ENCODE peak calls at places on chromosomes 16 and 17, in eight cellular contexts. One of them, this sample, is unnamed.

GRCh38 chr17:6507535-6507934 is 48.8 kb downstream of the PITPNM3 start:
- DNase-seq in pancreas: no peak
- DNase-seq in heart left ventricle: no peak
- DNase-seq in fibroblast of mammary gland: peak; percentile 85
- DNase-seq in heart right ventricle: no peak
- DNase-seq in right cardiac atrium: no peak
- DNase-seq in tibial nerve: no peak
- DNase-seq in cardiac muscle cell: peak; percentile 88
- DNase-seq in this sample: peak; percentile 87

GRCh38 chr17:61463068-61463980 is 11.1 kb downstream of the TBX4 start:
- DNase-seq in pancreas: no peak
- DNase-seq in heart left ventricle: no peak
- DNase-seq in fibroblast of mammary gland: no peak
- DNase-seq in heart right ventricle: no peak
- DNase-seq in right cardiac atrium: peak; percentile 53
- DNase-seq in tibial nerve: no peak
- DNase-seq in cardiac muscle cell: no peak
- DNase-seq in this sample: no peak

GRCh38 chr17:69434164-69434579 is 19.7 kb downstream of the MAP2K6 start:
- DNase-seq in pancreas: no peak
- DNase-seq in heart left ventricle: no peak
- DNase-seq in fibroblast of mammary gland: peak; percentile 49
- DNase-seq in heart right ventricle: peak; percentile 8
- DNase-seq in right cardiac atrium: peak; percentile 60
- DNase-seq in tibial nerve: no peak
- DNase-seq in cardiac muscle cell: peak; percentile 53
- DNase-seq in this sample: peak; percentile 88

GRCh38 chr16:78768226-78768625 is 668.8 kb downstream of the WWOX start:
- DNase-seq in pancreas: no peak
- DNase-seq in heart left ventricle: no peak
- DNase-seq in fibroblast of mammary gland: no peak
- DNase-seq in heart right ventricle: no peak
- DNase-seq in right cardiac atrium: no peak
- DNase-seq in tibial nerve: no peak
- DNase-seq in cardiac muscle cell: no peak
- DNase-seq in this sample: no peak

GRCh38 chr16:68197250-68197649 is 38.7 kb downstream of the ESRP2 start:
- DNase-seq in pancreas: no peak
- DNase-seq in heart left ventricle: no peak
- DNase-seq in fibroblast of mammary gland: peak; percentile 18
- DNase-seq in heart right ventricle: no peak
- DNase-seq in right cardiac atrium: no peak
- DNase-seq in tibial nerve: no peak
- DNase-seq in cardiac muscle cell: peak; percentile 2
- DNase-seq in this sample: no peak

GRCh38 chr16:64363039-64363438 is 758.8 kb downstream of the CDH11 start:
- DNase-seq in pancreas: no peak
- DNase-seq in heart left ventricle: no peak
- DNase-seq in fibroblast of mammary gland: peak; percentile 46
- DNase-seq in heart right ventricle: no peak
- DNase-seq in right cardiac atrium: no peak
- DNase-seq in tibial nerve: no peak
- DNase-seq in cardiac muscle cell: peak; percentile 18
- DNase-seq in this sample: no peak

GRCh38 chr17:80474933-80475915 is 1.2 kb downstream of the NPTX1 start:
- DNase-seq in pancreas: no peak
- DNase-seq in heart left ventricle: no peak
- DNase-seq in fibroblast of mammary gland: no peak
- DNase-seq in heart right ventricle: no peak
- DNase-seq in right cardiac atrium: no peak
- DNase-seq in tibial nerve: no peak
- DNase-seq in cardiac muscle cell: no peak
- DNase-seq in this sample: no peak

GRCh38 chr16:86577314-86577971 is 906 bp upstream of the FOXL1 start:
- DNase-seq in pancreas: no peak
- DNase-seq in heart left ventricle: no peak
- DNase-seq in fibroblast of mammary gland: no peak
- DNase-seq in heart right ventricle: no peak
- DNase-seq in right cardiac atrium: no peak
- DNase-seq in tibial nerve: no peak
- DNase-seq in cardiac muscle cell: no peak
- DNase-seq in this sample: no peak

GRCh38 chr17:57657211-57657610 is 87.9 kb downstream of the CCDC182 start:
- DNase-seq in pancreas: no peak
- DNase-seq in heart left ventricle: no peak
- DNase-seq in fibroblast of mammary gland: no peak
- DNase-seq in heart right ventricle: no peak
- DNase-seq in right cardiac atrium: no peak
- DNase-seq in tibial nerve: no peak
- DNase-seq in cardiac muscle cell: no peak
- DNase-seq in this sample: no peak

GRCh38 chr16:67265834-67266233 is 13.5 kb upstream of the PLEKHG4 start:
- DNase-seq in pancreas: no peak
- DNase-seq in heart left ventricle: no peak
- DNase-seq in fibroblast of mammary gland: no peak
- DNase-seq in heart right ventricle: no peak
- DNase-seq in right cardiac atrium: no peak
- DNase-seq in tibial nerve: no peak
- DNase-seq in cardiac muscle cell: no peak
- DNase-seq in this sample: no peak

GRCh38 chr16:27258241-27258734 is 10.3 kb downstream of the NSMCE1 start:
- DNase-seq in pancreas: no peak
- DNase-seq in heart left ventricle: no peak
- DNase-seq in fibroblast of mammary gland: no peak
- DNase-seq in heart right ventricle: no peak
- DNase-seq in right cardiac atrium: no peak
- DNase-seq in tibial nerve: no peak
- DNase-seq in cardiac muscle cell: peak; percentile 13
- DNase-seq in this sample: peak; percentile 71

GRCh38 chr16:56866955-56867830 is 2.2 kb downstream of the SLC12A3 start:
- DNase-seq in pancreas: no peak
- DNase-seq in heart left ventricle: no peak
- DNase-seq in fibroblast of mammary gland: peak; percentile 72
- DNase-seq in heart right ventricle: peak; percentile 40
- DNase-seq in right cardiac atrium: peak; percentile 53
- DNase-seq in tibial nerve: no peak
- DNase-seq in cardiac muscle cell: peak; percentile 80
- DNase-seq in this sample: peak; percentile 48

GRCh38 chr17:40909351-40909750 is 24.3 kb upstream of the KRT20 start:
- DNase-seq in pancreas: peak; percentile 69
- DNase-seq in heart left ventricle: peak; percentile 64
- DNase-seq in fibroblast of mammary gland: peak; percentile 97
- DNase-seq in heart right ventricle: peak; percentile 69
- DNase-seq in right cardiac atrium: peak; percentile 78
- DNase-seq in tibial nerve: peak; percentile 67
- DNase-seq in cardiac muscle cell: peak; percentile 96
- DNase-seq in this sample: peak; percentile 93

GRCh38 chr17:1180958-1181768 is 1.4 kb upstream of the ABR start:
- DNase-seq in pancreas: no peak
- DNase-seq in heart left ventricle: no peak
- DNase-seq in fibroblast of mammary gland: no peak
- DNase-seq in heart right ventricle: no peak
- DNase-seq in right cardiac atrium: no peak
- DNase-seq in tibial nerve: no peak
- DNase-seq in cardiac muscle cell: no peak
- DNase-seq in this sample: no peak

GRCh38 chr17:1180434-1180742 is 607 bp upstream of the ABR start:
- DNase-seq in pancreas: no peak
- DNase-seq in heart left ventricle: no peak
- DNase-seq in fibroblast of mammary gland: no peak
- DNase-seq in heart right ventricle: no peak
- DNase-seq in right cardiac atrium: no peak
- DNase-seq in tibial nerve: no peak
- DNase-seq in cardiac muscle cell: no peak
- DNase-seq in this sample: no peak

GRCh38 chr17:1179635-1180433 is at the start of gene ABR:
- DNase-seq in pancreas: no peak
- DNase-seq in heart left ventricle: peak; percentile 66
- DNase-seq in fibroblast of mammary gland: no peak
- DNase-seq in heart right ventricle: peak; percentile 47
- DNase-seq in right cardiac atrium: peak; percentile 86
- DNase-seq in tibial nerve: no peak
- DNase-seq in cardiac muscle cell: peak; percentile 47
- DNase-seq in this sample: no peak

GRCh38 chr17:1177099-1177996 is 2.4 kb downstream of the ABR start:
- DNase-seq in pancreas: no peak
- DNase-seq in heart left ventricle: peak; percentile 46
- DNase-seq in fibroblast of mammary gland: peak; percentile 42
- DNase-seq in heart right ventricle: peak; percentile 63
- DNase-seq in right cardiac atrium: no peak
- DNase-seq in tibial nerve: no peak
- DNase-seq in cardiac muscle cell: peak; percentile 60
- DNase-seq in this sample: no peak

GRCh38 chr17:1179112-1179634 is 608 bp downstream of the ABR start:
- DNase-seq in pancreas: no peak
- DNase-seq in heart left ventricle: no peak
- DNase-seq in fibroblast of mammary gland: no peak
- DNase-seq in heart right ventricle: peak; percentile 21
- DNase-seq in right cardiac atrium: peak; percentile 81
- DNase-seq in tibial nerve: no peak
- DNase-seq in cardiac muscle cell: no peak
- DNase-seq in this sample: no peak
- H3K4me3 ChIP-seq in pancreas: peak overlapping the region; percentile 65
- H3K4me3 ChIP-seq in heart left ventricle: peak overlapping the region; percentile 68
- H3K4me3 ChIP-seq in fibroblast of mammary gland: peak overlapping the region; percentile 62
- H3K4me3 ChIP-seq in heart right ventricle: peak overlapping the region; percentile 61
- H3K4me3 ChIP-seq in right cardiac atrium: peak overlapping the region; percentile 91
- H3K4me3 ChIP-seq in tibial nerve: peak overlapping the region; percentile 75
- H3K4me3 ChIP-seq in cardiac muscle cell: peak overlapping the region; percentile 88
- H3K4me3 ChIP-seq in this sample: peak overlapping the region; percentile 60

GRCh38 chr17:77919276-77919675 is 39.2 kb upstream of the TNRC6C start:
- DNase-seq in pancreas: no peak
- DNase-seq in heart left ventricle: no peak
- DNase-seq in fibroblast of mammary gland: no peak
- DNase-seq in heart right ventricle: no peak
- DNase-seq in right cardiac atrium: no peak
- DNase-seq in tibial nerve: no peak
- DNase-seq in cardiac muscle cell: no peak
- DNase-seq in this sample: no peak

GRCh38 chr17:77916771-77917481 is 41.6 kb upstream of the TNRC6C start:
- DNase-seq in pancreas: no peak
- DNase-seq in heart left ventricle: no peak
- DNase-seq in fibroblast of mammary gland: no peak
- DNase-seq in heart right ventricle: no peak
- DNase-seq in right cardiac atrium: no peak
- DNase-seq in tibial nerve: no peak
- DNase-seq in cardiac muscle cell: no peak
- DNase-seq in this sample: no peak

GRCh38 chr17:77916284-77916683 is 42.2 kb upstream of the TNRC6C start:
- DNase-seq in pancreas: no peak
- DNase-seq in heart left ventricle: no peak
- DNase-seq in fibroblast of mammary gland: no peak
- DNase-seq in heart right ventricle: no peak
- DNase-seq in right cardiac atrium: no peak
- DNase-seq in tibial nerve: no peak
- DNase-seq in cardiac muscle cell: no peak
- DNase-seq in this sample: no peak

GRCh38 chr17:77914440-77915254 is 43.9 kb upstream of the TNRC6C start:
- DNase-seq in pancreas: no peak
- DNase-seq in heart left ventricle: no peak
- DNase-seq in fibroblast of mammary gland: no peak
- DNase-seq in heart right ventricle: no peak
- DNase-seq in right cardiac atrium: no peak
- DNase-seq in tibial nerve: no peak
- DNase-seq in cardiac muscle cell: peak; percentile 74
- DNase-seq in this sample: no peak

GRCh38 chr17:77915594-77916021 is 42.9 kb upstream of the TNRC6C start:
- DNase-seq in pancreas: no peak
- DNase-seq in heart left ventricle: no peak
- DNase-seq in fibroblast of mammary gland: no peak
- DNase-seq in heart right ventricle: no peak
- DNase-seq in right cardiac atrium: no peak
- DNase-seq in tibial nerve: no peak
- DNase-seq in cardiac muscle cell: no peak
- DNase-seq in this sample: no peak
- H3K4me3 ChIP-seq in pancreas: no peak overlapping the region
- H3K4me3 ChIP-seq in heart left ventricle: no peak overlapping the region
- H3K4me3 ChIP-seq in fibroblast of mammary gland: no peak overlapping the region
- H3K4me3 ChIP-seq in heart right ventricle: no peak overlapping the region
- H3K4me3 ChIP-seq in right cardiac atrium: no peak overlapping the region
- H3K4me3 ChIP-seq in tibial nerve: no peak overlapping the region
- H3K4me3 ChIP-seq in cardiac muscle cell: no peak overlapping the region
- H3K4me3 ChIP-seq in this sample: no peak overlapping the region

DNA sequence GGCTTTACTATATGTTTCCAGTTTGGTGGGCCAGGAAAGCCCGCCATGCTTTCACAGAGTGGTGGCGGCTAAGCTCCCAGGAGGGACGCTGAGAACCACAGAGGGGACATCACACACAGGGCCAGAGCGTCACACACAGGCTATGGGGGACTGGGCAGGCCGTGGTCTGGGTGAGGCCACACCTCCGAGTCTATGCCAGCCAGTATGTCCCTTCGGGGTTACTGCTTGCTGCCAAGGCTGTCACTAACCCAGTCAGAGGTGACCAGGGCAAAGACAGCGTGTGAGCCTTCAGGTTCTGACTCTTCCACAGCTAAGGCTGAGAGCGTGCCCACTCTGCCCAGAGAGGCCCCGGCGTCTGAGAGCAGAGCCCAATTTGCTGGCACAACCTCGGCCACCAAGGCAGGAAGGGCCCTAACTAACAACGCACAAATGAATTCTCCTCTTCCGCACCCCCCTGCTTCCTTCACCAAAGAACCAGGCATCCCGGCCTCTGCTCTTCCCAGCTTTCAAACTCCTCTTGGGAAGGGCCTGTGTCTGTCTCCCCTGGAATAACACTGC is 2.9 kb downstream of the PLD6 start:
- DNase-seq in pancreas: no peak
- DNase-seq in heart left ventricle: no peak
- DNase-seq in fibroblast of mammary gland: no peak
- DNase-seq in heart right ventricle: no peak
- DNase-seq in right cardiac atrium: peak; percentile 57
- DNase-seq in tibial nerve: no peak
- DNase-seq in cardiac muscle cell: no peak
- DNase-seq in this sample: no peak
- H3K4me3 ChIP-seq in pancreas: no peak overlapping the region
- H3K4me3 ChIP-seq in heart left ventricle: no peak overlapping the region
- H3K4me3 ChIP-seq in fibroblast of mammary gland: no peak overlapping the region
- H3K4me3 ChIP-seq in heart right ventricle: no peak overlapping the region
- H3K4me3 ChIP-seq in right cardiac atrium: no peak overlapping the region
- H3K4me3 ChIP-seq in tibial nerve: no peak overlapping the region
- H3K4me3 ChIP-seq in cardiac muscle cell: no peak overlapping the region
- H3K4me3 ChIP-seq in this sample: no peak overlapping the region

DNA sequence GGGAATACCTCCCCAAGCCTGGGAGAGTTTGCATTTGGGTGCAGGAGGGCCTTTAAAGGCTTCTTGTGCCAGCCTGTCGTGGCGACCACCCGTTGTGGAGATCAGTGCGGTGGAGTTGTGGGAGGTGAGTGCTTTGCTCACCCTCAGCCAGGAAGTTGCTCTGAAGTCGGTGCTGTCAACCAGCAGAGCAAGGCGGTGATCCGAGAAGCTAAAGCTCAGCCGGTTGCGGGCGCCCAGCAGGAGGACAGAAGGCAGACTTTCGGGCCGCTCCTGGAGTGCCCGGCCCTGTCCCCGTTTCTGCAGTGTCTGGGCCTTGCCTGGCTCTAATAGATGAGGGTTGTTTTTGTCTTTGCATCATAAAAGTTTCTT is 1.4 kb downstream of the UBE2I start:
- DNase-seq in pancreas: no peak
- DNase-seq in heart left ventricle: no peak
- DNase-seq in fibroblast of mammary gland: peak; percentile 9
- DNase-seq in heart right ventricle: no peak
- DNase-seq in right cardiac atrium: peak; percentile 46
- DNase-seq in tibial nerve: no peak
- DNase-seq in cardiac muscle cell: no peak
- DNase-seq in this sample: no peak
- H3K4me3 ChIP-seq in pancreas: peak overlapping the region; percentile 71
- H3K4me3 ChIP-seq in heart left ventricle: peak overlapping the region; percentile 84
- H3K4me3 ChIP-seq in fibroblast of mammary gland: peak overlapping the region; percentile 83
- H3K4me3 ChIP-seq in heart right ventricle: peak overlapping the region; percentile 81
- H3K4me3 ChIP-seq in right cardiac atrium: peak overlapping the region; percentile 98
- H3K4me3 ChIP-seq in tibial nerve: peak overlapping the region; percentile 53
- H3K4me3 ChIP-seq in cardiac muscle cell: peak overlapping the region; percentile 92
- H3K4me3 ChIP-seq in this sample: peak overlapping the region; percentile 56

This sample was measured in bronchial epithelial cell.